ENCODE peak calls at places on chromosomes 7 and 10, in seven cellular contexts. J is uterus; K is heart right ventricle; C is left lung; S is CD8-positive, alpha-beta T cell; A is mammary epithelial cell; G is prostate gland. X is an unnamed sample.

GRCh38 chr10:33265621-33266020 is 68.8 kb downstream of the NRP1 start:
- DNase-seq in J (no peak), K (no peak), C (no peak), S (no peak), A (no peak), G (no peak), X (no peak)

GRCh38 chr7:107666804-107667203 is 6.2 kb downstream of the SLC26A4 start:
- DNase-seq in J (no peak), K (no peak), C (no peak), S (no peak), A (peak; percentile 13), G (no peak), X (no peak)

GRCh38 chr10:95406651-95407280 is 116.0 kb upstream of the PDLIM1 start:
- DNase-seq in J (no peak), K (peak; percentile 89), C (no peak), S (no peak), A (peak; percentile 35), G (peak; percentile 42), X (peak; percentile 53)

GRCh38 chr7:19107392-19108147 is 9.9 kb downstream of the TWIST1 start:
- DNase-seq in J (peak; percentile 51), K (no peak), C (peak; percentile 68), S (no peak), A (peak; percentile 21), G (no peak), X (peak; percentile 75)

GRCh38 chr10:44383749-44384600 is 922 bp downstream of the CXCL12 start:
- DNase-seq in J (peak; percentile 30), K (peak; percentile 32), C (no peak), S (no peak), A (peak; percentile 21), G (no peak), X (no peak)

GRCh38 chr7:106460792-106461254 is 176.0 kb upstream of the NAMPT start:
- DNase-seq in J (no peak), K (no peak), C (no peak), S (no peak), A (peak; percentile 86), G (no peak), X (no peak)

GRCh38 chr7:50851891-50852290 is 69.2 kb upstream of the GRB10 start:
- DNase-seq in J (no peak), K (no peak), C (no peak), S (no peak), A (no peak), G (no peak), X (no peak)

GRCh38 chr7:1027285-1028043 is 16.9 kb upstream of the GPR146 start:
- DNase-seq in J (no peak), K (no peak), C (peak; percentile 82), S (no peak), A (no peak), G (no peak), X (no peak)

GRCh38 chr10:70866424-70866823 is 21.9 kb downstream of the PCBD1 start:
- DNase-seq in J (no peak), K (no peak), C (no peak), S (no peak), A (peak; percentile 18), G (no peak), X (peak; percentile 23)

GRCh38 chr10:62492012-62492869 is 118.1 kb downstream of the ZNF365 start:
- DNase-seq in J (no peak), K (no peak), C (no peak), S (no peak), A (peak; percentile 72), G (no peak), X (no peak)

GRCh38 chr7:920351-921070 is 34.0 kb downstream of the ADAP1 start:
- DNase-seq in J (no peak), K (no peak), C (peak; percentile 71), S (no peak), A (no peak), G (no peak), X (peak; percentile 4)

GRCh38 chr10:71899665-71900412 is 48.8 kb upstream of the PSAP start:
- DNase-seq in J (no peak), K (no peak), C (no peak), S (no peak), A (no peak), G (no peak), X (no peak)

GRCh38 chr10:55400075-55400474 is 599.0 kb upstream of the PCDH15 start:
- DNase-seq in J (no peak), K (no peak), C (no peak), S (no peak), A (no peak), G (no peak), X (no peak)

GRCh38 chr7:145534301-145534700 is 582.3 kb upstream of the CNTNAP2 start:
- DNase-seq in J (no peak), K (no peak), C (no peak), S (no peak), A (no peak), G (no peak), X (no peak)

GRCh38 chr10:51691135-51691534 is 8.3 kb downstream of the CSTF2T start:
- DNase-seq in J (no peak), K (no peak), C (no peak), S (no peak), A (no peak), G (no peak), X (no peak)

GRCh38 chr7:98027342-98028033 is 37.5 kb upstream of the OCM2 start:
- DNase-seq in J (no peak), K (no peak), C (no peak), S (no peak), A (no peak), G (no peak), X (no peak)

GRCh38 chr7:129012641-129013040 is 42.3 kb downstream of the TNPO3 start:
- DNase-seq in J (no peak), K (no peak), C (no peak), S (no peak), A (no peak), G (no peak), X (no peak)

DNA sequence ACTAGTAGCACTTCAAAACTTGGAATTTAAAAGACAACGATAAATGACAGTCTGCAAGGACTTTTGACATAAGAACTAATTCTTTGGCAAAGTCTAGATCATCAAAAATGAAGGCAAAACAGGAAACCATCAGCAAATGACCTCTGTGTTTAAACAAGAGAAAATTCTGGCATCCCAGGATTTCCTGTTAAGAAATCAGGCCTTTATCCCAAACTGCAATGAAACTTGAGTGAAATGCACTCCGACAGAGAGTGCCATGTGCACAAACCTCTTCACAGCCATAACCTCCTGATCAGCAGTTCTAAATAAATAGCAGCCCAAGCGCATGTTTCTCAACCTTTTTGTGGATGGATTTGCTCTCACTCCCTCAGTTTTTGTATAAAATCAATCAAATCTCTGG is 107.8 kb upstream of the EEPD1 start:
- DNase-seq in J (no peak), K (no peak), C (no peak), S (no peak), A (no peak), G (no peak), X (no peak)
- H3K27ac ChIP-seq in J (peak overlapping the region; percentile 42), K (peak overlapping the region; percentile 55), C (peak overlapping the region; percentile 26), S (no peak overlapping the region), A (no peak overlapping the region), G (no peak overlapping the region), X (peak overlapping the region; percentile 61)

GRCh38 chr10:101143354-101143648 is 12.2 kb downstream of the TLX1 start:
- DNase-seq in J (no peak), K (no peak), C (no peak), S (no peak), A (no peak), G (no peak), X (no peak)

GRCh38 chr10:101144053-101144452 is 13.0 kb downstream of the TLX1 start:
- DNase-seq in J (no peak), K (no peak), C (no peak), S (no peak), A (no peak), G (no peak), X (no peak)

GRCh38 chr10:101145145-101145544 is 14.0 kb downstream of the TLX1 start:
- DNase-seq in J (no peak), K (no peak), C (no peak), S (no peak), A (no peak), G (no peak), X (no peak)

GRCh38 chr10:101146392-101147251 is 15.5 kb downstream of the TLX1 start:
- DNase-seq in J (no peak), K (no peak), C (no peak), S (no peak), A (no peak), G (no peak), X (no peak)

GRCh38 chr10:101145750-101146391 is 14.8 kb downstream of the TLX1 start:
- DNase-seq in J (no peak), K (no peak), C (no peak), S (no peak), A (no peak), G (no peak), X (no peak)
- H3K27me3 ChIP-seq in J (peaks cover 56% of the 10 kb centered on the region), K (peaks cover 100% of the 10 kb centered on the region), C (peaks cover 80% of the 10 kb centered on the region), S (peaks cover 56% of the 10 kb centered on the region), A (peaks cover 19% of the 10 kb centered on the region), G (peaks cover 27% of the 10 kb centered on the region), X (peaks cover 15% of the 10 kb centered on the region)

GRCh38 chr7:17205850-17206353 is 92.5 kb upstream of the AHR start:
- DNase-seq in J (no peak), K (no peak), C (no peak), S (no peak), A (no peak), G (no peak), X (no peak)
- H3K27ac ChIP-seq in J (no peak overlapping the region), K (no peak overlapping the region), C (no peak overlapping the region), S (no peak overlapping the region), A (no peak overlapping the region), G (no peak overlapping the region), X (no peak overlapping the region)

GRCh38 chr7:55539380-55539779 is 32.9 kb downstream of the VOPP1 start:
- DNase-seq in J (no peak), K (no peak), C (no peak), S (no peak), A (no peak), G (no peak), X (no peak)
- H3K27me3 ChIP-seq in J (no peaks in the 10 kb centered on the region), K (no peaks in the 10 kb centered on the region), C (no peaks in the 10 kb centered on the region), S (no peaks in the 10 kb centered on the region), A (no peaks in the 10 kb centered on the region), G (no peaks in the 10 kb centered on the region), X (no peaks in the 10 kb centered on the region)

GRCh38 chr10:110793887-110794286 is 77.8 kb upstream of the PDCD4 start:
- DNase-seq in J (no peak), K (no peak), C (no peak), S (no peak), A (no peak), G (no peak), X (no peak)
- H3K27ac ChIP-seq in J (peak overlapping the region; percentile 4), K (peak overlapping the region; percentile 70), C (no peak overlapping the region), S (no peak overlapping the region), A (no peak overlapping the region), G (peak overlapping the region; percentile 52), X (no peak overlapping the region)

DNA sequence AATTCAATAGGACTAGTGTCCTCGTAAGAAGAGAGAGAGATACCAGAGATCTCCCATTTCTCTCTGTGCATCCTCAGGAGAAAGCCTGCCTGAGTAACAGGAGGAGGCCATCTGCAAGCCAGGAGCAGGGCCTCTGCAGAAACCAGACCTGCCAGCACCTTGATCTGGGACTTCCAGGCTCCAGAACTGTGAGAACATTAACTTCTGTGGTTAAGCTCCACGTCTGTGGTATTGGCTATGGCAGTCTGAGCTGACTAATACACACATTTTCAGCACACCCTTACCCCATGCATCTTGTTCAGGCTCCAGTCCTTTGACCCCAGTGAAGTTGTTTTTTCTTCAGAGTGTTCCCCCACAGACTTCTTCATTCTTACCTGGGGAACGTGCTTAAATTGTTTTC is 3.1 kb upstream of the CRTAC1 start:
- DNase-seq in J (no peak), K (no peak), C (no peak), S (no peak), A (peak; percentile 29), G (no peak), X (no peak)
- H3K27me3 ChIP-seq in J (peaks cover 17% of the 10 kb centered on the region), K (peaks cover 61% of the 10 kb centered on the region), C (peaks cover 30% of the 10 kb centered on the region), S (peaks cover 28% of the 10 kb centered on the region), A (peaks cover 29% of the 10 kb centered on the region), G (peaks cover 3% of the 10 kb centered on the region), X (peaks cover under 1% of the 10 kb centered on the region)

GRCh38 chr10:77541944-77542343 is 95.7 kb downstream of the KCNMA1 start:
- DNase-seq in J (no peak), K (no peak), C (no peak), S (no peak), A (no peak), G (no peak), X (no peak)
- H3K27ac ChIP-seq in J (no peak overlapping the region), K (no peak overlapping the region), C (no peak overlapping the region), S (no peak overlapping the region), A (no peak overlapping the region), G (no peak overlapping the region), X (no peak overlapping the region)

X was measured in ascending aorta.